ENCODE peak calls at places on chromosome 3, in ten cellular contexts. X is GM12878; G is GM23248; Q is body of pancreas; O is CD8-positive, alpha-beta memory T cell; C is SK-N-SH; H is H9; Z is iPS DF 6.9; M is tibial nerve; S is right atrium auricular region. R is an unnamed sample. For H3K4me1, the result is how much of the 10 kb centered on the place peaks cover.

GRCh38 chr3:171953300-171954022 is 85.9 kb upstream of the FNDC3B start:
- DNase-seq in X (no peak), G (peak), Q (no peak), O (no peak), C (no peak), H (no peak), Z (no peak), M (no peak), S (no peak), R (no peak)

GRCh38 chr3:24773798-24774197 is 279.1 kb upstream of the THRB start:
- DNase-seq in X (no peak), G (peak), Q (peak), O (no peak), C (peak), H (peak), Z (peak), M (no peak), S (no peak), R (no peak)

GRCh38 chr3:158742861-158743260 is 10.6 kb upstream of the RARRES1 start:
- DNase-seq in X (no peak), G (peak), Q (no peak), O (no peak), C (no peak), H (no peak), Z (no peak), M (no peak), S (no peak), R (no peak)

GRCh38 chr3:133895208-133896001 is at the start of gene RAB6B:
- DNase-seq in X (no peak), G (peak), Q (peak), O (no peak), C (peak), H (peak), Z (no peak), M (no peak), S (no peak), R (no peak)

GRCh38 chr3:32440481-32441350 is 49.1 kb downstream of the CMTM7 start:
- DNase-seq in X (no peak), G (peak), Q (no peak), O (no peak), C (no peak), H (no peak), Z (no peak), M (no peak), S (peak), R (no peak)

GRCh38 chr3:57143886-57144459 is 21.2 kb downstream of the IL17RD start:
- DNase-seq in X (no peak), G (no peak), Q (no peak), O (no peak), C (no peak), H (no peak), Z (no peak), M (no peak), S (no peak), R (no peak)

GRCh38 chr3:72143322-72143721 is 358.4 kb upstream of the PROK2 start:
- DNase-seq in X (no peak), G (peak), Q (no peak), O (no peak), C (no peak), H (no peak), Z (no peak), M (no peak), S (no peak), R (no peak)

GRCh38 chr3:120348065-120348980 is 831 bp downstream of the LRRC58 start:
- DNase-seq in X (no peak), G (no peak), Q (no peak), O (peak), C (peak), H (peak), Z (no peak), M (no peak), S (no peak), R (no peak)

GRCh38 chr3:5186089-5186853 is 1.2 kb upstream of the EDEM1 start:
- DNase-seq in X (no peak), G (no peak), Q (peak), O (no peak), C (no peak), H (no peak), Z (no peak), M (no peak), S (no peak), R (no peak)

GRCh38 chr3:43792904-43793303 is 102.2 kb downstream of the ABHD5 start:
- DNase-seq in X (no peak), G (peak), Q (no peak), O (no peak), C (no peak), H (peak), Z (no peak), M (no peak), S (no peak), R (no peak)

GRCh38 chr3:126931806-126932187 is 51.1 kb upstream of the PLXNA1 start:
- DNase-seq in X (no peak), G (no peak), Q (no peak), O (no peak), C (no peak), H (no peak), Z (no peak), M (no peak), S (no peak), R (no peak)

DNA sequence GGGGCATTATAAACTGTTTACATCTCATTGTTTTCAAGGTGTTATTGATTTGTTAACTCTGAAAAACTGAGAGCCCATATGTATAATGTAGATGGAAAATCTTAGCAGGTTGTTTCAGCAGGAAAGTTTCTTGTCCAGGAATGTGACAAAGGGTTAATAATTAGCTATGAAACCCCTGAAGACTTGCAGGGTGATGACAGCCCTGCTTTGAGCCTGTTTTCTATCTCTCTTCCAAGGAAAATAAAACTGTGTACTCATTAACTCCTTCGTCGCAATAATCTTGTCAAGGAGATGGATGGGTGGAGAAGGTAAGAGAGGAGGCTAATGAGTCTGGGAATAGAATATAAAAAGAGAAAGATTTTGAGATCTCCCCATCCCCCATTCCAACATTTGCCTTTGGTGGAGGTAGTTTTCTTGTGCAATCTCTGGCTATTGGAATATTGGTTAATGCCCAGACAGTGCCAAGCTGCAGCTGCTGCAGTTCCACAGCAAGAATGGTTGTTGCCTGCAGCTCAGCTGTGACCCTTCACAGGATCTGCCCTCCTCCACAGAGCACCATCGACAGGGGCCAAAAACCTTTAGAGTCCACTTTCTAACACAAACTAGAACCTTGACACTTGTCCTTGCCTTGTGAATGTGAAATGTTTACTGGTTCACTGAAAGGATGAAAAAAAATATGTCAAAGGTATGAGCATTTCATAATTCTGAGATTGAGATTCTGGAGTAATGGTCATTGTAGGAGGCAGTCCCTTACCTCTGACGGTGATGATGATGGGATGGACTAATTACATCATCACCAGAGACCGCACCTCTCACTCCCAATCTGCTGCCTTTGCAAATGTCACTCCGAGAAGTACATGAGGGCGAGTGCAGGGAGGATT is 4.2 kb upstream of the LRIG1 start:
- DNase-seq in X (no peak), G (no peak), Q (peak), O (no peak), C (no peak), H (no peak), Z (no peak), M (no peak), S (no peak), R (no peak)
- H3K27ac ChIP-seq in X (no peak), G (no peak), Q (peak), O (no peak), C (no peak), H (no peak), Z (no peak), M (no peak), S (peak), R (no peak)

GRCh38 chr3:195118671-195119070 is 152.3 kb downstream of the XXYLT1 start:
- DNase-seq in X (no peak), G (no peak), Q (no peak), O (no peak), C (no peak), H (no peak), Z (no peak), M (no peak), S (no peak), R (no peak)
- H3K4me1 ChIP-seq in X (under half), G (under half), Q (under half), O (under half), C (under half), H (under half), Z (under half), M (under half), S (under half), R (under half)

GRCh38 chr3:143855183-143855582 is 6.9 kb upstream of the SLC9A9 start:
- DNase-seq in X (no peak), G (no peak), Q (no peak), O (no peak), C (no peak), H (no peak), Z (no peak), M (no peak), S (no peak), R (peak)

GRCh38 chr3:143850877-143851276 is 2.6 kb upstream of the SLC9A9 start:
- DNase-seq in X (no peak), G (peak), Q (no peak), O (no peak), C (no peak), H (no peak), Z (no peak), M (no peak), S (no peak), R (no peak)

GRCh38 chr3:143859465-143860203 is 11.4 kb upstream of the SLC9A9 start:
- DNase-seq in X (no peak), G (no peak), Q (no peak), O (no peak), C (no peak), H (no peak), Z (no peak), M (no peak), S (no peak), R (no peak)

GRCh38 chr3:143851331-143852017 is 3.2 kb upstream of the SLC9A9 start:
- DNase-seq in X (no peak), G (no peak), Q (no peak), O (no peak), C (no peak), H (no peak), Z (no peak), M (no peak), S (no peak), R (no peak)

GRCh38 chr3:143856252-143856977 is 8.1 kb upstream of the SLC9A9 start:
- DNase-seq in X (no peak), G (no peak), Q (no peak), O (no peak), C (no peak), H (no peak), Z (no peak), M (no peak), S (no peak), R (no peak)
- H3K27ac ChIP-seq in X (no peak), G (no peak), Q (no peak), O (no peak), C (no peak), H (no peak), Z (no peak), M (no peak), S (no peak), R (no peak)

DNA sequence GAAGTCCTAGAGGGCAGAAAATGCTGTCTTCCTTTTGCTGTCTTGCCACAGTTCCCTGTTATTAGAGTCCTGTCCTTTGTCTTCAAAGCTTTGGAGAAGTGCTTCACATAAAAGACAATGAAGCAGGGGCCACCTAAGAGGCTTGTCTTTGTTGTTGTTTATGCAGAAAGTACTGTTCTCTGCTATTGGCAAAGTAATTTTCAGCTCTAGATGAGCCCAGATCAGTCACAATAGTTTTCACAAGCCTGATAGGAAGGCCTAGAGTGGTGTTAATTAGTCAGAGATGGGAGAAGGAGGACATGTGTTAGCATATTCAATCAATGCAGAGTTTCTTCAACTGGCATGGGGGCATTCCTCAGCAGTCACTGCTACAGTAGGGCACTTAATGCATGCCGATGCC is 300.0 kb downstream of the PTPRG start:
- DNase-seq in X (no peak), G (no peak), Q (no peak), O (no peak), C (no peak), H (no peak), Z (no peak), M (no peak), S (no peak), R (no peak)
- H3K4me1 ChIP-seq in X (under half), G (under half), Q (under half), O (under half), C (under half), H (under half), Z (under half), M (under half), S (under half), R (under half)

GRCh38 chr3:184669578-184669977 is 42.3 kb downstream of the MAGEF1 start:
- DNase-seq in X (no peak), G (no peak), Q (no peak), O (no peak), C (peak), H (no peak), Z (no peak), M (no peak), S (no peak), R (no peak)

GRCh38 chr3:184674626-184675025 is 37.2 kb downstream of the MAGEF1 start:
- DNase-seq in X (no peak), G (no peak), Q (no peak), O (no peak), C (no peak), H (no peak), Z (no peak), M (no peak), S (no peak), R (no peak)

GRCh38 chr3:184672972-184673875 is 38.6 kb downstream of the MAGEF1 start:
- DNase-seq in X (no peak), G (no peak), Q (no peak), O (no peak), C (no peak), H (no peak), Z (no peak), M (no peak), S (no peak), R (no peak)

GRCh38 chr3:184670091-184670602 is 41.7 kb downstream of the MAGEF1 start:
- DNase-seq in X (no peak), G (no peak), Q (no peak), O (no peak), C (no peak), H (no peak), Z (no peak), M (no peak), S (no peak), R (no peak)

DNA sequence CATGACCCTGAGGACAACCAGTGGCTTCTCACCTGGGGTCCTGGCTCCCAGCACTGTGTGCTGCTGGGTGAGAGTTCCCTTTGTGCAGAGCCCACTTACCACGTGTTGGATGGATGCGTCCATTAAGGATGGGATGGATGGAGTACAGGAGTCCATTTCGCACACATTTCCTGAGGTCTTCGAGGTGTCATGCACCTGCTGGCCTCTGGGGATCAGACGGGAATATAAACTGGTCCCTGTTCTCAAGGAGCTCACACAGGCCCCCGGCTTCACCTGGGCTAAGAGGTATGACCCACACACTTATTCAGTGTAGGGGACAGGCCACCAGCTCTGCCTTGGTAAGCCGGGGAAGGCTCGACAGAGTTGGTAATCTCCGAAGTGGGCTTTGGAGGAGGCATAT is 39.5 kb downstream of the MAGEF1 start:
- DNase-seq in X (no peak), G (no peak), Q (no peak), O (no peak), C (no peak), H (no peak), Z (no peak), M (no peak), S (no peak), R (no peak)
- H3K27ac ChIP-seq in X (no peak), G (no peak), Q (no peak), O (no peak), C (no peak), H (no peak), Z (no peak), M (no peak), S (no peak), R (no peak)

DNA sequence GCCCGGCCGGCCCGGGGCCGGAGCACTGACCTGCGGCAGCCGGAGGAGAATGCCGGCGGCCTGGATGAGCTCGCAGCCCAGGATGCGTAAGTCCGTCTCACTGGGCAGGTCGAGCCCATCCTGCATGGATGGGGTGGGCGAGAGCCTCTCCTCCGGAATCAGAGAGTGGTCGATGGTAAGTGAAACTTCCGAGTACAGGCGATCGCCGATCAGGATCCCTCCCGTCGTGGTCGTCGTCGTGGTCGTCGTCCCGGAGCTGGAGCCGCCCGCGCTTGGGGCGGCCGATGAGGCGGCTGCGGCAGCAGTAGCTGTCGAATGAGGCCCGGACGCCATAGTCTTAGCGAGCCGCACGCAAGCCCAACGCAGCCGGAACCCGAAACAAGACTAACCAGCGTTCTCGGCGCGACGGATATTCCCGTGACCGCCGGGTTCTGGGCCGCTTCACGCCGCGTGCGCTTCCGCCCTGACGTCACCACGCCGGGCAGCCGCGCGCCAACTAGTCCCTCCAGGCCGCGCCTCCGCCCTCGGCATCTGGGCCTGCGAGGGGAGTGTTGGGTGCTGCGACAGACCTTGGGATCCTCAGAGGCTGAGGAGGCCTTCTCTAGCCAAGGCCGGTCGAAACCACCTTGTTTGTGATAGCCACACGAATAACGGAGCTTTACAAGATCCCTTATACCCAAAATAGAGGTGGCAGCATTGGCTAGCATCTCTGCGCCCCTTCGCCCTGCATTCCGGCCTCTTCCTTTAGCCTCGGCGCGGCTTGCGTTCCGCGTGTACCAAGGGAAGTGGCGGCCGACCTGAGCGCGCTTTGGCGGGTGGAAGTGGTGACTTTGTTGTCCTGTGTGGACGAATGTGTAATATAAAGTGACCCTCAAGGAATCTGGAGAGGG is at the start of gene CCNL1:
- DNase-seq in X (peak), G (peak), Q (peak), O (peak), C (peak), H (peak), Z (peak), M (peak), S (peak), R (peak)
- H3K4me1 ChIP-seq in X (under half), G (under half), Q (half or more), O (under half), C (under half), H (under half), Z (under half), M (under half), S (half or more), R (under half)

DNA sequence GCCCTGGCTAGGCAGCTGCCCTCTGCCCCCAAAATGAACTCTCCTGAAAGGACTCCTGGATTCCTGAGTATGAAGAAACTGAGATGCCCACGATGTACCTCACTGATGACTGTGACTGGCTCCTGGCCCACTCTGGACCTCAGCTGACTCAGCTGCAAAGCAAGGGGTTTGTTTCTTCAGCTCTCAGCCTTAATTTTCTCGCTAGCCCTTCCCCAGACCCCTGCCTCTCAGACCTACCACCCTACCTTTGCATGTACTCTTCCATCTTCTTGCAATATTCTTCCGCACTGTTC is 5.2 kb upstream of the GNAI2 start:
- DNase-seq in X (no peak), G (peak), Q (no peak), O (no peak), C (no peak), H (no peak), Z (no peak), M (no peak), S (no peak), R (no peak)
- H3K27ac ChIP-seq in X (no peak), G (no peak), Q (no peak), O (no peak), C (no peak), H (no peak), Z (no peak), M (no peak), S (no peak), R (no peak)

DNA sequence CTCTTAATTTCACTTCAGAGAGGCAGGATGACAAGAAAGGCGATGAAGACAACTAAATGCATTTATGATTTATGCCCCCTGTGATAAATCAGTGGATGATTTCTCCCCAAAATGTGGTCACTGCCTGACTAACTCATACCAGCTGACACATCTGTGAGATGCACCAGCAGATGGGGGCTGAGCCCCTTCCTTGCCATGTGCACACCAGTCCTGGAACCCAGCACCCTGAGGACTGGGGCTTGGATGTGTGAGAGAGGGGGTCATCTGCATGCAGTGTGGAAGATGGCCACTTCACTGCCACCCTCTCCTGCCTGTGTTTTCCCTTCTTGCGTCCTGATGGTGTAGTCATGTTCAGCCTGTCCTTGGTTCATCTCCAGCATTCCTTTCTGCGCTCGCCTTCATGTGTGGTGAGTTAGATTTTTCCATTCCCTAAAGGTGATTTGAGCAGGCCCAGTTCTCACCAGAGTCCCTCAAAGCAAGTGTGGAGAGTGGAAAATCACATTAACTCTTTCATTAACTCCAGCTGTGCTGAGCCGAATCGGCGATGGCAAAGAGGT is 264.2 kb downstream of the LRTM1 start:
- DNase-seq in X (no peak), G (peak), Q (no peak), O (no peak), C (no peak), H (no peak), Z (no peak), M (no peak), S (no peak), R (no peak)
- H3K4me1 ChIP-seq in X (under half), G (under half), Q (under half), O (under half), C (under half), H (under half), Z (under half), M (under half), S (under half), R (under half)